ENCODE peak calls at places on chromosomes 12 and 14, in five cellular contexts. One of them, this sample, is unnamed.

GRCh38 chr12:45668641-45669040 is 60.9 kb upstream of the ARID2 start:
- DNase-seq in foreskin fibroblast: no peak
- DNase-seq in fibroblast of lung: no peak
- DNase-seq in left ventricle myocardium inferior: no peak
- DNase-seq in AG10803: no peak
- DNase-seq in this sample: no peak

GRCh38 chr12:124464062-124464461 is 103.3 kb downstream of the NCOR2 start:
- DNase-seq in fibroblast of lung: no peak
- DNase-seq in left ventricle myocardium inferior: peak; percentile 48
- DNase-seq in foreskin fibroblast: peak; percentile 52
- DNase-seq in AG10803: no peak
- DNase-seq in this sample: no peak

GRCh38 chr14:61528591-61529021 is 166.7 kb upstream of the HIF1A start:
- DNase-seq in foreskin fibroblast: peak; percentile 91
- DNase-seq in left ventricle myocardium inferior: no peak
- DNase-seq in fibroblast of lung: peak; percentile 97
- DNase-seq in AG10803: peak; percentile 90
- DNase-seq in this sample: no peak

GRCh38 chr14:100487304-100487703 is 99.9 kb downstream of the BEGAIN start:
- DNase-seq in AG10803: no peak
- DNase-seq in foreskin fibroblast: no peak
- DNase-seq in left ventricle myocardium inferior: no peak
- DNase-seq in fibroblast of lung: no peak
- DNase-seq in this sample: no peak

GRCh38 chr14:100610511-100611217 is 23.4 kb upstream of the BEGAIN start:
- DNase-seq in left ventricle myocardium inferior: no peak
- DNase-seq in fibroblast of lung: peak; percentile 25
- DNase-seq in foreskin fibroblast: peak; percentile 54
- DNase-seq in AG10803: peak; percentile 11
- DNase-seq in this sample: no peak

GRCh38 chr12:83046019-83046418 is 359.3 kb downstream of the TMTC2 start:
- DNase-seq in left ventricle myocardium inferior: no peak
- DNase-seq in AG10803: peak; percentile 33
- DNase-seq in fibroblast of lung: no peak
- DNase-seq in foreskin fibroblast: peak; percentile 57
- DNase-seq in this sample: no peak

GRCh38 chr12:87444039-87444438 is 585.2 kb downstream of the C12orf50 start:
- DNase-seq in fibroblast of lung: no peak
- DNase-seq in foreskin fibroblast: no peak
- DNase-seq in AG10803: no peak
- DNase-seq in left ventricle myocardium inferior: no peak
- DNase-seq in this sample: no peak

GRCh38 chr12:60539592-60539991 is 943.8 kb downstream of the SLC16A7 start:
- DNase-seq in left ventricle myocardium inferior: no peak
- DNase-seq in foreskin fibroblast: no peak
- DNase-seq in AG10803: peak; percentile 1
- DNase-seq in fibroblast of lung: no peak
- DNase-seq in this sample: no peak

GRCh38 chr12:131353376-131353775 is 357.5 kb upstream of the SFSWAP start:
- DNase-seq in fibroblast of lung: no peak
- DNase-seq in foreskin fibroblast: no peak
- DNase-seq in left ventricle myocardium inferior: no peak
- DNase-seq in AG10803: no peak
- DNase-seq in this sample: no peak

GRCh38 chr14:54085137-54085810 is 128.6 kb upstream of the BMP4 start:
- DNase-seq in AG10803: peak; percentile 21
- DNase-seq in fibroblast of lung: peak; percentile 47
- DNase-seq in foreskin fibroblast: no peak
- DNase-seq in left ventricle myocardium inferior: no peak
- DNase-seq in this sample: no peak

GRCh38 chr14:104110491-104111209 is 25.1 kb downstream of the ASPG start:
- DNase-seq in fibroblast of lung: no peak
- DNase-seq in foreskin fibroblast: no peak
- DNase-seq in left ventricle myocardium inferior: peak; percentile 5
- DNase-seq in AG10803: no peak
- DNase-seq in this sample: no peak

GRCh38 chr14:55333785-55334485 is 62.7 kb downstream of the FBXO34 start:
- DNase-seq in left ventricle myocardium inferior: no peak
- DNase-seq in AG10803: no peak
- DNase-seq in fibroblast of lung: peak; percentile 47
- DNase-seq in foreskin fibroblast: peak; percentile 46
- DNase-seq in this sample: no peak

GRCh38 chr12:108121353-108121752 is 7.7 kb upstream of the WSCD2 start:
- DNase-seq in foreskin fibroblast: no peak
- DNase-seq in left ventricle myocardium inferior: no peak
- DNase-seq in AG10803: no peak
- DNase-seq in fibroblast of lung: no peak
- DNase-seq in this sample: no peak

GRCh38 chr12:84562331-84562730 is 350.3 kb downstream of the SLC6A15 start:
- DNase-seq in fibroblast of lung: no peak
- DNase-seq in AG10803: no peak
- DNase-seq in foreskin fibroblast: no peak
- DNase-seq in left ventricle myocardium inferior: no peak
- DNase-seq in this sample: no peak

GRCh38 chr12:124452576-124453391 is 114.6 kb downstream of the NCOR2 start:
- DNase-seq in foreskin fibroblast: no peak
- DNase-seq in fibroblast of lung: no peak
- DNase-seq in left ventricle myocardium inferior: no peak
- DNase-seq in AG10803: no peak
- DNase-seq in this sample: no peak

GRCh38 chr14:53932966-53933365 is 23.7 kb downstream of the BMP4 start:
- DNase-seq in fibroblast of lung: no peak
- DNase-seq in foreskin fibroblast: no peak
- DNase-seq in AG10803: no peak
- DNase-seq in left ventricle myocardium inferior: no peak
- DNase-seq in this sample: no peak

GRCh38 chr14:55964081-55964480 is 154.1 kb upstream of the PELI2 start:
- DNase-seq in AG10803: no peak
- DNase-seq in left ventricle myocardium inferior: no peak
- DNase-seq in fibroblast of lung: no peak
- DNase-seq in foreskin fibroblast: no peak
- DNase-seq in this sample: no peak

GRCh38 chr12:121227294-121227693 is 17.4 kb downstream of the P2RX4 start:
- DNase-seq in AG10803: no peak
- DNase-seq in left ventricle myocardium inferior: no peak
- DNase-seq in fibroblast of lung: no peak
- DNase-seq in foreskin fibroblast: no peak
- DNase-seq in this sample: no peak

GRCh38 chr14:24831677-24832076 is 197.7 kb upstream of the GZMB start:
- DNase-seq in AG10803: no peak
- DNase-seq in left ventricle myocardium inferior: no peak
- DNase-seq in fibroblast of lung: no peak
- DNase-seq in foreskin fibroblast: no peak
- DNase-seq in this sample: no peak

GRCh38 chr12:6631549-6631961 is 4.2 kb downstream of the LPAR5 start:
- DNase-seq in fibroblast of lung: no peak
- DNase-seq in AG10803: no peak
- DNase-seq in foreskin fibroblast: no peak
- DNase-seq in left ventricle myocardium inferior: no peak
- DNase-seq in this sample: no peak

GRCh38 chr12:117019866-117020265 is 79.3 kb downstream of the TESC start:
- DNase-seq in AG10803: no peak
- DNase-seq in fibroblast of lung: no peak
- DNase-seq in foreskin fibroblast: no peak
- DNase-seq in left ventricle myocardium inferior: no peak
- DNase-seq in this sample: no peak

GRCh38 chr14:87492556-87492955 is 500.4 kb downstream of the GALC start:
- DNase-seq in foreskin fibroblast: no peak
- DNase-seq in left ventricle myocardium inferior: no peak
- DNase-seq in fibroblast of lung: no peak
- DNase-seq in AG10803: no peak
- DNase-seq in this sample: no peak

GRCh38 chr12:6868211-6869048 is 1.1 kb downstream of the TPI1 start:
- DNase-seq in left ventricle myocardium inferior: no peak
- DNase-seq in AG10803: no peak
- DNase-seq in fibroblast of lung: no peak
- DNase-seq in foreskin fibroblast: peak; percentile 54
- DNase-seq in this sample: no peak

GRCh38 chr12:51907083-51907863 is at the start of gene ACVRL1:
- DNase-seq in foreskin fibroblast: peak; percentile 40
- DNase-seq in AG10803: peak; percentile 34
- DNase-seq in fibroblast of lung: no peak
- DNase-seq in left ventricle myocardium inferior: peak; percentile 68
- DNase-seq in this sample: no peak

GRCh38 chr14:104282332-104283196 is 144.2 kb downstream of the KIF26A start:
- DNase-seq in left ventricle myocardium inferior: peak; percentile 5
- DNase-seq in foreskin fibroblast: no peak
- DNase-seq in fibroblast of lung: no peak
- DNase-seq in AG10803: no peak
- DNase-seq in this sample: no peak

GRCh38 chr14:102019141-102019540 is 54.8 kb downstream of the DYNC1H1 start:
- DNase-seq in AG10803: no peak
- DNase-seq in left ventricle myocardium inferior: no peak
- DNase-seq in fibroblast of lung: no peak
- DNase-seq in foreskin fibroblast: no peak
- DNase-seq in this sample: no peak

GRCh38 chr12:42473561-42473960 is 116.0 kb downstream of the PRICKLE1 start:
- DNase-seq in left ventricle myocardium inferior: no peak
- DNase-seq in foreskin fibroblast: no peak
- DNase-seq in fibroblast of lung: no peak
- DNase-seq in AG10803: peak; percentile 30
- DNase-seq in this sample: no peak

GRCh38 chr12:116159593-116159992 is 117.9 kb downstream of the MED13L start:
- DNase-seq in fibroblast of lung: no peak
- DNase-seq in left ventricle myocardium inferior: no peak
- DNase-seq in foreskin fibroblast: no peak
- DNase-seq in AG10803: no peak
- DNase-seq in this sample: no peak

GRCh38 chr14:64983439-64984310 is 3.0 kb upstream of the FNTB start:
- DNase-seq in foreskin fibroblast: peak; percentile 82
- DNase-seq in left ventricle myocardium inferior: no peak
- DNase-seq in fibroblast of lung: peak; percentile 50
- DNase-seq in AG10803: peak; percentile 68
- DNase-seq in this sample: peak; percentile 16

GRCh38 chr14:82055511-82055910 is 521.9 kb upstream of the SEL1L start:
- DNase-seq in fibroblast of lung: no peak
- DNase-seq in left ventricle myocardium inferior: no peak
- DNase-seq in AG10803: no peak
- DNase-seq in foreskin fibroblast: no peak
- DNase-seq in this sample: no peak

GRCh38 chr12:21526721-21527345 is 737 bp downstream of the SPX start:
- DNase-seq in foreskin fibroblast: peak; percentile 18
- DNase-seq in left ventricle myocardium inferior: no peak
- DNase-seq in AG10803: no peak
- DNase-seq in fibroblast of lung: no peak
- DNase-seq in this sample: no peak

GRCh38 chr12:127270193-127270592 is 996.8 kb upstream of the TMEM132C start:
- DNase-seq in fibroblast of lung: peak; percentile 68
- DNase-seq in foreskin fibroblast: peak; percentile 92
- DNase-seq in left ventricle myocardium inferior: no peak
- DNase-seq in AG10803: peak; percentile 97
- DNase-seq in this sample: peak; percentile 47

GRCh38 chr14:68661226-68662225 is 131.3 kb downstream of the ZFP36L1 start:
- DNase-seq in AG10803: no peak
- DNase-seq in left ventricle myocardium inferior: no peak
- DNase-seq in foreskin fibroblast: no peak
- DNase-seq in fibroblast of lung: no peak
- DNase-seq in this sample: no peak

DNA sequence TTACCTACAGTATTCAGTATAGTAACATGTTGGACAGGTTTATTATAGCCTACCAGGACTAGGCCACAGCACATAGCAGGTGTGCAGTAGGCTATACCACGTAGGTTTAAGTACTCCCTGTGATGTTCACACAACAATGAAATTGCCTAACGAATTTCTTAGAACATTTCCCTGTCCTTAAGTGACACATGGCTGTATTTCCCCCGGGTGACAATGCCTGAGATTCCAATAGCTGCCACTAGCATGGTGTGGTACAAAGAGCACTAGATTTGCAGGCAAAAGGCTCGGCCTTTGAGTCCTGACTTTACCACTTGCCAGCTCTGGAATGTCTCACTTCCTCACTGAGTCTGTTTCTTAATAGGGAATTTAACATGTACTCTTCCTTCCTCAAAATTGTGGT is 19.7 kb downstream of the PTPN21 start:
- DNase-seq in fibroblast of lung: no peak
- DNase-seq in left ventricle myocardium inferior: no peak
- DNase-seq in AG10803: peak; percentile 25
- DNase-seq in foreskin fibroblast: peak; percentile 12
- DNase-seq in this sample: no peak
- TF ChIP-seq CTCF in fibroblast of lung: no peak
- TF ChIP-seq CTCF in left ventricle myocardium inferior: peak; percentile 48
- TF ChIP-seq CTCF in AG10803: peak; percentile 3
- TF ChIP-seq CTCF in foreskin fibroblast: no peak
- TF ChIP-seq CTCF in this sample: no peak

GRCh38 chr14:57526942-57527341 is 33.3 kb upstream of the CCDC198 start:
- DNase-seq in AG10803: no peak
- DNase-seq in left ventricle myocardium inferior: no peak
- DNase-seq in fibroblast of lung: no peak
- DNase-seq in foreskin fibroblast: no peak
- DNase-seq in this sample: no peak
- TF ChIP-seq CTCF in AG10803: no peak
- TF ChIP-seq CTCF in left ventricle myocardium inferior: no peak
- TF ChIP-seq CTCF in fibroblast of lung: no peak
- TF ChIP-seq CTCF in foreskin fibroblast: no peak
- TF ChIP-seq CTCF in this sample: no peak

GRCh38 chr12:105368047-105368646 is 37.7 kb downstream of the C12orf75 start:
- DNase-seq in AG10803: no peak
- DNase-seq in foreskin fibroblast: no peak
- DNase-seq in left ventricle myocardium inferior: no peak
- DNase-seq in fibroblast of lung: no peak
- DNase-seq in this sample: no peak
- TF ChIP-seq CTCF in AG10803: no peak
- TF ChIP-seq CTCF in foreskin fibroblast: no peak
- TF ChIP-seq CTCF in left ventricle myocardium inferior: no peak
- TF ChIP-seq CTCF in fibroblast of lung: no peak
- TF ChIP-seq CTCF in this sample: no peak

GRCh38 chr12:19836456-19836855 is 397.2 kb downstream of the AEBP2 start:
- DNase-seq in AG10803: no peak
- DNase-seq in fibroblast of lung: no peak
- DNase-seq in left ventricle myocardium inferior: no peak
- DNase-seq in foreskin fibroblast: no peak
- DNase-seq in this sample: no peak

GRCh38 chr12:19834596-19834995 is 395.3 kb downstream of the AEBP2 start:
- DNase-seq in AG10803: peak; percentile 29
- DNase-seq in left ventricle myocardium inferior: no peak
- DNase-seq in foreskin fibroblast: no peak
- DNase-seq in fibroblast of lung: no peak
- DNase-seq in this sample: no peak

GRCh38 chr12:19833775-19834501 is 394.6 kb downstream of the AEBP2 start:
- DNase-seq in fibroblast of lung: peak; percentile 76
- DNase-seq in left ventricle myocardium inferior: no peak
- DNase-seq in foreskin fibroblast: no peak
- DNase-seq in AG10803: peak; percentile 82
- DNase-seq in this sample: no peak

GRCh38 chr12:19836056-19836455 is 396.8 kb downstream of the AEBP2 start:
- DNase-seq in AG10803: no peak
- DNase-seq in foreskin fibroblast: no peak
- DNase-seq in left ventricle myocardium inferior: no peak
- DNase-seq in fibroblast of lung: no peak
- DNase-seq in this sample: no peak

DNA sequence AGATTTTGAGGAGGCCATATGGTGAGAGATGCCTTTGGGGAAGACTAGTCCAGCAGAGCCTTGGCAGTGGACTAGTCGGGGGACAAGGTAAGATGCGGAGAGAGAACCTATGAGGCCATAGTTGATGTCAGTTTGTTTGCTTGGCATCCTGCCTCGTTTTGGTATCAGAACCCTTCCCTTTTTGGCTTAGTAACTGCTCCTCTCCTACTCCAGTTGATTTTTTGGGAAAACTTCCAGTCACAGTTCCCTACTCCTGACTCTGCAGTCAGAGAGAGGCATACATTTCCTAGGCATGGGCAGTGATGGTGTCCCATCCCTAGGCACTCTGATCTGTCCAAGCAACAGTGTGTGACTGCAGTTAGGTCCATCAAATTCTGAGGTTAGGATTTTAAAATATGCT is 398.3 kb downstream of the AEBP2 start:
- DNase-seq in left ventricle myocardium inferior: no peak
- DNase-seq in fibroblast of lung: no peak
- DNase-seq in AG10803: no peak
- DNase-seq in foreskin fibroblast: no peak
- DNase-seq in this sample: no peak
- TF ChIP-seq CTCF in left ventricle myocardium inferior: no peak
- TF ChIP-seq CTCF in fibroblast of lung: no peak
- TF ChIP-seq CTCF in AG10803: no peak
- TF ChIP-seq CTCF in foreskin fibroblast: no peak
- TF ChIP-seq CTCF in this sample: no peak